ENCODE peak calls at places on chromosomes 2 and 18, in seven cellular contexts. One of them, this sample, is unnamed.
A peak's percentile ranks its signal among the peaks of the same experiment; 100 is the strongest.

GRCh38 chr2:241885701-241886643 is 16.4 kb downstream of the RTP5 start:
- DNase-seq in heart left ventricle: peak; percentile 35
- DNase-seq in ureter: no peak
- DNase-seq in amygdala: no peak
- DNase-seq in activated CD4-positive, alpha-beta T cell treated with anti-CD3 and anti-CD28 coated beads for 24 hours: no peak
- DNase-seq in IMR-90: no peak
- DNase-seq in NCI-H748 treated with DMSO at 0.1 percent for 48 hours: no peak
- DNase-seq in this sample: no peak

GRCh38 chr18:35786359-35787042 is 186.0 kb upstream of the RMP24 start:
- DNase-seq in amygdala: no peak
- DNase-seq in IMR-90: no peak
- DNase-seq in NCI-H748 treated with DMSO at 0.1 percent for 48 hours: no peak
- DNase-seq in activated CD4-positive, alpha-beta T cell treated with anti-CD3 and anti-CD28 coated beads for 24 hours: no peak
- DNase-seq in ureter: no peak
- DNase-seq in heart left ventricle: no peak
- DNase-seq in this sample: no peak

GRCh38 chr18:13280066-13280795 is 61.7 kb downstream of the LDLRAD4 start:
- DNase-seq in ureter: no peak
- DNase-seq in activated CD4-positive, alpha-beta T cell treated with anti-CD3 and anti-CD28 coated beads for 24 hours: no peak
- DNase-seq in NCI-H748 treated with DMSO at 0.1 percent for 48 hours: no peak
- DNase-seq in amygdala: no peak
- DNase-seq in IMR-90: no peak
- DNase-seq in heart left ventricle: no peak
- DNase-seq in this sample: no peak

GRCh38 chr18:42925036-42925435 is 190.4 kb downstream of the RIT2 start:
- DNase-seq in ureter: no peak
- DNase-seq in amygdala: no peak
- DNase-seq in heart left ventricle: no peak
- DNase-seq in IMR-90: no peak
- DNase-seq in activated CD4-positive, alpha-beta T cell treated with anti-CD3 and anti-CD28 coated beads for 24 hours: no peak
- DNase-seq in NCI-H748 treated with DMSO at 0.1 percent for 48 hours: no peak
- DNase-seq in this sample: no peak

GRCh38 chr2:45301307-45302010 is 292.2 kb upstream of the SIX2 start:
- DNase-seq in IMR-90: no peak
- DNase-seq in amygdala: no peak
- DNase-seq in heart left ventricle: no peak
- DNase-seq in ureter: no peak
- DNase-seq in activated CD4-positive, alpha-beta T cell treated with anti-CD3 and anti-CD28 coated beads for 24 hours: no peak
- DNase-seq in NCI-H748 treated with DMSO at 0.1 percent for 48 hours: peak; percentile 84
- DNase-seq in this sample: no peak

GRCh38 chr2:44005831-44006230 is 10.0 kb upstream of the LRPPRC start:
- DNase-seq in NCI-H748 treated with DMSO at 0.1 percent for 48 hours: no peak
- DNase-seq in IMR-90: peak; percentile 34
- DNase-seq in ureter: no peak
- DNase-seq in heart left ventricle: no peak
- DNase-seq in activated CD4-positive, alpha-beta T cell treated with anti-CD3 and anti-CD28 coated beads for 24 hours: no peak
- DNase-seq in amygdala: no peak
- DNase-seq in this sample: peak; percentile 73

GRCh38 chr2:239275037-239275685 is 125.7 kb downstream of the HDAC4 start:
- DNase-seq in NCI-H748 treated with DMSO at 0.1 percent for 48 hours: no peak
- DNase-seq in ureter: peak; percentile 83
- DNase-seq in IMR-90: peak; percentile 98
- DNase-seq in heart left ventricle: peak; percentile 90
- DNase-seq in activated CD4-positive, alpha-beta T cell treated with anti-CD3 and anti-CD28 coated beads for 24 hours: peak; percentile 72
- DNase-seq in amygdala: peak; percentile 58
- DNase-seq in this sample: peak; percentile 99

GRCh38 chr2:239429473-239430350 is 28.9 kb upstream of the HDAC4 start:
- DNase-seq in ureter: no peak
- DNase-seq in heart left ventricle: no peak
- DNase-seq in activated CD4-positive, alpha-beta T cell treated with anti-CD3 and anti-CD28 coated beads for 24 hours: no peak
- DNase-seq in NCI-H748 treated with DMSO at 0.1 percent for 48 hours: peak; percentile 57
- DNase-seq in amygdala: no peak
- DNase-seq in IMR-90: peak; percentile 39
- DNase-seq in this sample: no peak

GRCh38 chr2:128635361-128635900 is 316.8 kb upstream of the HS6ST1 start:
- DNase-seq in activated CD4-positive, alpha-beta T cell treated with anti-CD3 and anti-CD28 coated beads for 24 hours: no peak
- DNase-seq in IMR-90: no peak
- DNase-seq in NCI-H748 treated with DMSO at 0.1 percent for 48 hours: no peak
- DNase-seq in ureter: peak; percentile 40
- DNase-seq in heart left ventricle: peak; percentile 46
- DNase-seq in amygdala: no peak
- DNase-seq in this sample: no peak

GRCh38 chr2:223180463-223180862 is 128.5 kb downstream of the KCNE4 start:
- DNase-seq in heart left ventricle: no peak
- DNase-seq in amygdala: no peak
- DNase-seq in IMR-90: no peak
- DNase-seq in NCI-H748 treated with DMSO at 0.1 percent for 48 hours: no peak
- DNase-seq in activated CD4-positive, alpha-beta T cell treated with anti-CD3 and anti-CD28 coated beads for 24 hours: no peak
- DNase-seq in ureter: no peak
- DNase-seq in this sample: no peak

GRCh38 chr2:237199577-237199976 is 113.9 kb downstream of the COPS8 start:
- DNase-seq in ureter: no peak
- DNase-seq in IMR-90: no peak
- DNase-seq in NCI-H748 treated with DMSO at 0.1 percent for 48 hours: no peak
- DNase-seq in heart left ventricle: no peak
- DNase-seq in activated CD4-positive, alpha-beta T cell treated with anti-CD3 and anti-CD28 coated beads for 24 hours: no peak
- DNase-seq in amygdala: no peak
- DNase-seq in this sample: no peak

GRCh38 chr2:144364988-144365738 is 154.8 kb downstream of the ZEB2 start:
- DNase-seq in amygdala: no peak
- DNase-seq in heart left ventricle: no peak
- DNase-seq in IMR-90: peak; percentile 72
- DNase-seq in ureter: no peak
- DNase-seq in NCI-H748 treated with DMSO at 0.1 percent for 48 hours: no peak
- DNase-seq in activated CD4-positive, alpha-beta T cell treated with anti-CD3 and anti-CD28 coated beads for 24 hours: no peak
- DNase-seq in this sample: peak; percentile 80

GRCh38 chr2:230949966-230950832 is 25.2 kb upstream of the GPR55 start:
- DNase-seq in NCI-H748 treated with DMSO at 0.1 percent for 48 hours: no peak
- DNase-seq in amygdala: no peak
- DNase-seq in heart left ventricle: no peak
- DNase-seq in activated CD4-positive, alpha-beta T cell treated with anti-CD3 and anti-CD28 coated beads for 24 hours: no peak
- DNase-seq in ureter: no peak
- DNase-seq in IMR-90: no peak
- DNase-seq in this sample: no peak

This sample was measured in osteoblast.